ENCODE peak calls at places on chromosomes 4 and X, in six cellular contexts. G, D, H, N, A and F are unnamed samples.

GRCh38 chr4:78558421-78558820 is 6.9 kb downstream of the ANXA3 start:
- DNase-seq in G (no peak), D (no peak), H (no peak), N (no peak), A (no peak), F (no peak)

GRCh38 chrX:6667048-6667768 is 132.3 kb upstream of the VCX3A start:
- DNase-seq in G (no peak), D (no peak), H (no peak), N (no peak), A (no peak), F (no peak)

GRCh38 chrX:65196758-65197371 is 220.6 kb upstream of the ZC4H2 start:
- DNase-seq in G (peak; percentile 96), D (no peak), H (no peak), N (peak; percentile 82), A (peak; percentile 9), F (peak; percentile 44)

GRCh38 chr4:17701146-17701859 is 80.1 kb downstream of the FAM184B start:
- DNase-seq in G (no peak), D (no peak), H (no peak), N (no peak), A (no peak), F (no peak)

GRCh38 chrX:16488959-16489358 is 161.0 kb upstream of the S100G start:
- DNase-seq in G (no peak), D (peak; percentile 41), H (no peak), N (no peak), A (no peak), F (no peak)

GRCh38 chr4:56653461-56654237 is 27.4 kb downstream of the HOPX start:
- DNase-seq in G (no peak), D (no peak), H (no peak), N (no peak), A (no peak), F (no peak)

GRCh38 chr4:183430317-183430986 is 14.0 kb upstream of the CDKN2AIP start:
- DNase-seq in G (peak; percentile 96), D (no peak), H (peak; percentile 27), N (peak; percentile 82), A (no peak), F (no peak)

GRCh38 chrX:55039471-55039870 is 8.7 kb upstream of the ALAS2 start:
- DNase-seq in G (no peak), D (no peak), H (peak; percentile 50), N (no peak), A (peak; percentile 54), F (no peak)

GRCh38 chr4:81436928-81437327 is 34.8 kb downstream of the RASGEF1B start:
- DNase-seq in G (no peak), D (no peak), H (no peak), N (no peak), A (no peak), F (no peak)

GRCh38 chr4:78644744-78645330 is 93.3 kb downstream of the ANXA3 start:
- DNase-seq in G (peak; percentile 79), D (peak; percentile 86), H (peak; percentile 90), N (peak; percentile 59), A (peak; percentile 72), F (no peak)

GRCh38 chr4:183291070-183291469 is 29.0 kb downstream of the CLDN22 start:
- DNase-seq in G (no peak), D (no peak), H (no peak), N (no peak), A (no peak), F (no peak)

GRCh38 chrX:112113460-112113859 is 30.9 kb upstream of the TRPC5 start:
- DNase-seq in G (no peak), D (no peak), H (no peak), N (no peak), A (no peak), F (no peak)

GRCh38 chrX:9682456-9682855 is 83.2 kb downstream of the GPR143 start:
- DNase-seq in G (peak; percentile 40), D (peak; percentile 61), H (peak; percentile 67), N (peak; percentile 35), A (peak; percentile 1), F (no peak)

GRCh38 chr4:18798123-18798522 is 776.6 kb upstream of the LCORL start:
- DNase-seq in G (no peak), D (no peak), H (no peak), N (no peak), A (no peak), F (no peak)

GRCh38 chr4:115119804-115120352 is 6.5 kb upstream of the NDST4 start:
- DNase-seq in G (no peak), D (no peak), H (no peak), N (no peak), A (no peak), F (no peak)

DNA sequence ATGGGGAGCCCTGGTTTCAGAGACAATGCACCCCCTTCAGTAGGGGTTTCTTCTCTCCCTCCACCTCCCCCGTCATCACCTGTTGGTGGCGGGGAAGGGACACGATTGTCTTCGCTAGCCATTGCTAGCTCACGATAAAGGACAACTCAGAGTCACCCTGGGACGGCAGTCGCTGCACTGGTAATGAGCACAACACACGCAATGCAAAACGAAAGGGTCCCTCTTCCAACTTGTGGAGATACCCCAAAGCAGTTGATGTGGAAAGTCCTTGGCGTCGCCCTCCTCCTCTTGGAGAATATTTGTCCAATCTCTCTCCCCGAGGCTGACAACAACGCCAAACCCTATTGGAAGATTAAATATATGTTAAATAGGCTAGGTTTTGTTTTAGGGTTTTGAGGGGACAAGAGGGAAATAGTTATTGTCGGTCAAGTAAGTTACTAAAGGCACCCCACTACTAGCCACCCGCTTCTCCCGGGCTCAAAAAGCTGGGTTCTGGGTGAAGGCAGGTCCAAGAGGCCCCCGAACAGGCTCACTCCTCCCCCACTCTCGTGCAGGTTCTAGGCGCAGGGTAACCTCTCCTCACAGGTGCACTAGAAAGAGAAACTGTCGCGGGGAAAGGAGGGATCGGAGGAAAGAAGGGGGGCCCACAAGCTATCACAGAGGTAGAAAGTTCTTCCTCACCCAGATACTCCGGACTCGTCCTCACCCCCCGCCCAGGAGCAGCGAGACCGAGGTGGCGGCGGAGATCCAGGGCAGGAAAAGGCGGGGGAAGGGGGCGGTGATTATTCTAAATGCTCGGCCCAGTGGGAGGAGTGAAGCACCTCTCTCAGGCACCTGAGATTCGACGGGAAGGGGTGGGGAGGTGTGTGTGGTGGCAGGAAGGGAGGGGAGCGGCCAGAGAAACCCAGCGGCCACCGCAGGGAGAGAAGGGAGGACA is at the start of gene LRBA:
- DNase-seq in G (peak; percentile 97), D (peak; percentile 21), H (peak; percentile 75), N (peak; percentile 95), A (peak; percentile 80), F (peak; percentile 68)
- H3K4ac ChIP-seq in G (peak within 1 kb of the TSS; percentile 81), D (peak within 1 kb of the TSS; percentile 77), H (peak within 1 kb of the TSS; percentile 97), N (no peak within 1 kb of the TSS), A (peak within 1 kb of the TSS; percentile 76), F (peak within 1 kb of the TSS; percentile 96)

GRCh38 chr4:29711226-29711625 is 1008.9 kb upstream of the PCDH7 start:
- DNase-seq in G (no peak), D (peak; percentile 90), H (no peak), N (no peak), A (no peak), F (no peak)
- H3K4ac ChIP-seq in G (no peak overlapping the region), D (no peak overlapping the region), H (no peak overlapping the region), N (no peak overlapping the region), A (no peak overlapping the region), F (no peak overlapping the region)

GRCh38 chr4:931194-931959 is 739 bp downstream of the GAK start:
- DNase-seq in G (no peak), D (peak; percentile 84), H (peak; percentile 97), N (no peak), A (no peak), F (no peak)
- H3K4ac ChIP-seq in G (no peak overlapping the region), D (peak overlapping the region; percentile 81), H (peak overlapping the region; percentile 99), N (no peak overlapping the region), A (peak overlapping the region; percentile 95), F (no peak overlapping the region)

GRCh38 chr4:87946766-87947165 is 28.7 kb upstream of the SPP1 start:
- DNase-seq in G (no peak), D (no peak), H (no peak), N (no peak), A (no peak), F (no peak)
- H3K4ac ChIP-seq in G (no peak overlapping the region), D (no peak overlapping the region), H (no peak overlapping the region), N (no peak overlapping the region), A (no peak overlapping the region), F (no peak overlapping the region)

DNA sequence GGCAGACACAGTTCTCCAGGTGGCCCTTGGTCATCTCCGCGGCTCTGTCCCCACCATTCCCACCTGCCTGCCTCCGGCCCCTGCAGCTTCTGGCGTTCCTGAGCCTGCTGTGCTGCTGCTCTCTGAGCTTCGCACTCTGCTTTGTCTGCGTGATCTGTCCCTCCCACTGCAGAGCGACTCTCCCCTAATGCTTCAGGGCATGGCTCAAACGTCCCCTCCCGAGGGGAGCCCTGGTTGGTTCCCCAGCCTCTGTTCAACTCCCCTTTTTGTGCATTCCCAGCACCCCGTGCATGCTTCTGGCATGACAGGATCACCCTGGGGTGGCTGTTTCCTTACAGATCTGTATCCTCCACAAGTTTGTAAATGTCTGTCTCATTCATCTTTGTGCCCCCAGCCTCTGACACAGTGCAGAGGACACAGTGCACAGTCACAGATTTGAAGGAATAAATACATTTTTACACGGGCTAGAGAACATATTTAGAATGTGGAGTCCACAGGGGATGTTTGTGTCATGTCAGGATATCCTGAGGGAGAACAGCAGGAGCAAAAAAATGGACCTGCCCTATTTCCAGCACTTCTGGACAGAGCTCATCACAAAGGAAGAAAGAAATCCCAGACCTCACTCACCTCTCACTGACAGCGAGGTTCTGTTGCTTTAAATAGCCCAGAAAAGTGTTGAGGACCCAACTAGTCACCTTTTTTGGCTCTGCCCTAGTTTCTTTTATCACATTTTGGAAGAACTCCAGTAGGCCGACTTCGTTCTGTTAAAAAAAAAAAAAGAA is 72.6 kb downstream of the GATB start:
- DNase-seq in G (peak; percentile 75), D (peak; percentile 38), H (peak; percentile 37), N (peak; percentile 56), A (no peak), F (no peak)
- H3K4ac ChIP-seq in G (no peak overlapping the region), D (peak overlapping the region; percentile 13), H (no peak overlapping the region), N (no peak overlapping the region), A (no peak overlapping the region), F (no peak overlapping the region)